ENCODE peak calls at places on chromosome 16, in four cellular contexts. W is brain microvascular endothelial cell, E is HL-60, O is GM12865. F is an unnamed sample.

GRCh38 chr16:11423315-11424117 is 78.3 kb downstream of the RMI2 start:
- DNase-seq in W (no peak), E (peak), O (peak), F (no peak)

GRCh38 chr16:57535680-57536305 is 578 bp downstream of the CCDC102A start:
- DNase-seq in W (peak), E (peak), O (peak), F (peak)

GRCh38 chr16:11138769-11139623 is 117.0 kb downstream of the SOCS1 start:
- DNase-seq in W (peak), E (no peak), O (no peak), F (no peak)

GRCh38 chr16:5763176-5763575 is 665.6 kb upstream of the EEF2KMT start:
- DNase-seq in W (no peak), E (no peak), O (no peak), F (no peak)

GRCh38 chr16:51393381-51394005 is 242.4 kb upstream of the SALL1 start:
- DNase-seq in W (peak), E (no peak), O (no peak), F (no peak)

GRCh38 chr16:56295739-56296527 is 104.6 kb downstream of the GNAO1 start:
- DNase-seq in W (no peak), E (no peak), O (no peak), F (no peak)

GRCh38 chr16:4800290-4801041 is 2.0 kb downstream of the ROGDI start:
- DNase-seq in W (no peak), E (peak), O (peak), F (peak)

GRCh38 chr16:84049403-84050060 is 6.9 kb upstream of the SLC38A8 start:
- DNase-seq in W (no peak), E (no peak), O (no peak), F (no peak)

GRCh38 chr16:58018803-58019202 is 6.8 kb upstream of the MMP15 start:
- DNase-seq in W (no peak), E (no peak), O (no peak), F (no peak)

GRCh38 chr16:9977333-9977897 is 204.8 kb downstream of the GRIN2A start:
- DNase-seq in W (no peak), E (no peak), O (no peak), F (no peak)

GRCh38 chr16:4309102-4309832 is 6.6 kb upstream of the GLIS2 start:
- DNase-seq in W (no peak), E (no peak), O (no peak), F (no peak)

GRCh38 chr16:54928016-54928356 is 2.7 kb upstream of the IRX5 start:
- DNase-seq in W (no peak), E (peak), O (no peak), F (no peak)

GRCh38 chr16:58684001-58684353 is 593 bp downstream of the SLC38A7 start:
- DNase-seq in W (peak), E (peak), O (no peak), F (no peak)

GRCh38 chr16:56812884-56813283 is 52.1 kb upstream of the SLC12A3 start:
- DNase-seq in W (no peak), E (no peak), O (no peak), F (no peak)

GRCh38 chr16:29925173-29925804 is 737 bp downstream of the KCTD13 start:
- DNase-seq in W (no peak), E (peak), O (peak), F (no peak)

GRCh38 chr16:17476414-17477259 is 5.9 kb upstream of the XYLT1 start:
- DNase-seq in W (peak), E (no peak), O (peak), F (no peak)

GRCh38 chr16:27531186-27531585 is 18.5 kb downstream of the GTF3C1 start:
- DNase-seq in W (no peak), E (no peak), O (no peak), F (no peak)

GRCh38 chr16:11155284-11155806 is 100.7 kb downstream of the SOCS1 start:
- DNase-seq in W (peak), E (no peak), O (no peak), F (no peak)

GRCh38 chr16:30368122-30368791 is 2.0 kb downstream of the TBC1D10B start:
- DNase-seq in W (peak), E (no peak), O (no peak), F (no peak)

GRCh38 chr16:83215417-83216001 is 588.7 kb downstream of the CDH13 start:
- DNase-seq in W (peak), E (peak), O (peak), F (peak)

GRCh38 chr16:15928261-15929104 is 20.9 kb upstream of the ABCC1 start:
- DNase-seq in W (no peak), E (no peak), O (no peak), F (no peak)

GRCh38 chr16:4313563-4314531 is 2.0 kb upstream of the GLIS2 start:
- DNase-seq in W (no peak), E (no peak), O (peak), F (peak)

GRCh38 chr16:54693864-54694263 is 236.8 kb upstream of the IRX5 start:
- DNase-seq in W (no peak), E (no peak), O (no peak), F (no peak)

GRCh38 chr16:4660454-4661007 is 32.8 kb upstream of the NUDT16L1 start:
- DNase-seq in W (peak), E (no peak), O (no peak), F (peak)

GRCh38 chr16:57024894-57025680 is 35.7 kb downstream of the NLRC5 start:
- DNase-seq in W (no peak), E (no peak), O (no peak), F (no peak)

GRCh38 chr16:11877374-11877773 is 26.0 kb upstream of the RSL1D1 start:
- DNase-seq in W (no peak), E (no peak), O (no peak), F (no peak)

GRCh38 chr16:46650224-46650623 is 29.0 kb upstream of the SHCBP1 start:
- DNase-seq in W (peak), E (no peak), O (no peak), F (no peak)

DNA sequence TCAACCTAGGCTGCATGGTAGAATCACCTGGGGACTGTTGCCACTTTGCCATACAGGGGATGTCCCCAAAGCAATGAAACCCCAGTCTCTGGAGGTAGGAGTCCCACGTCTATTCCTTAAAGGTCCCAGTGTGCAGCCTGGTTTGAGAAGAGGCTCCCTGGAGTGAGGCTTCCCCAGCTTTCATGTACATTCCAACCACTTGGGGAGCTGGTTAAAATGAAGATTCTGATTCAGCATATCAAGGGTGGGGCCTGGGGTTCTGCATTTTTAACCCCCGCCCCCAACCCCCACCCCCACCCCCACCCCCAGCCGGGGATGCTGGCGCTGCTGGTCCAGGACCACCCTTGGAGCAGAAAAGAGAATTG is 241.2 kb downstream of the FOXL1 start:
- DNase-seq in W (no peak), E (no peak), O (no peak), F (no peak)
- TF ChIP-seq CTCF in W (peak), E (no peak), O (no peak), F (no peak)

DNA sequence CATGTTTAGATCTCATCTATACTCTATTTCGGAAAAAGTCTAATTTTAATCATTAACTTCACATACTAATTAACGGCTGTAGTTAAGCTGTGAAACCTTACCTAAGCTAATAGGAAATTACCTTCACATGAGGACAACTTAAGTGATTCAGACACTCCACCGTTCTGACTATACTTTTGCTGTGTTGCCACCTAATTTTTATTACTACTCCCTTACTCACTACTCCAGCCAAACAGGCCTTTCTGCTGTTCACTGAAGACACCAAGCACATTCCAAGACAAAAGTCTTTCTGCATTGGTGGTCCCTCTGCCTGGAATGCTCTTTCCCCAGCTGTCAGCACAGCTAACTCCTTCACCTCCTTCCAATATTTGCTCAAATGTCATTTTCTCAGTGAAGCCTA is 1.3 kb downstream of the CMTR2 start:
- DNase-seq in W (no peak), E (no peak), O (no peak), F (no peak)
- H3K4me3 ChIP-seq in W (peak), E (peak), O (peak), F (peak)

GRCh38 chr16:85530370-85530739 is 82.8 kb upstream of the GSE1 start:
- DNase-seq in W (no peak), E (no peak), O (no peak), F (no peak)

GRCh38 chr16:85527767-85528297 is 85.3 kb upstream of the GSE1 start:
- DNase-seq in W (no peak), E (no peak), O (no peak), F (no peak)

GRCh38 chr16:85527042-85527766 is 85.9 kb upstream of the GSE1 start:
- DNase-seq in W (no peak), E (peak), O (no peak), F (no peak)

GRCh38 chr16:85529489-85530369 is 83.4 kb upstream of the GSE1 start:
- DNase-seq in W (no peak), E (no peak), O (no peak), F (no peak)

DNA sequence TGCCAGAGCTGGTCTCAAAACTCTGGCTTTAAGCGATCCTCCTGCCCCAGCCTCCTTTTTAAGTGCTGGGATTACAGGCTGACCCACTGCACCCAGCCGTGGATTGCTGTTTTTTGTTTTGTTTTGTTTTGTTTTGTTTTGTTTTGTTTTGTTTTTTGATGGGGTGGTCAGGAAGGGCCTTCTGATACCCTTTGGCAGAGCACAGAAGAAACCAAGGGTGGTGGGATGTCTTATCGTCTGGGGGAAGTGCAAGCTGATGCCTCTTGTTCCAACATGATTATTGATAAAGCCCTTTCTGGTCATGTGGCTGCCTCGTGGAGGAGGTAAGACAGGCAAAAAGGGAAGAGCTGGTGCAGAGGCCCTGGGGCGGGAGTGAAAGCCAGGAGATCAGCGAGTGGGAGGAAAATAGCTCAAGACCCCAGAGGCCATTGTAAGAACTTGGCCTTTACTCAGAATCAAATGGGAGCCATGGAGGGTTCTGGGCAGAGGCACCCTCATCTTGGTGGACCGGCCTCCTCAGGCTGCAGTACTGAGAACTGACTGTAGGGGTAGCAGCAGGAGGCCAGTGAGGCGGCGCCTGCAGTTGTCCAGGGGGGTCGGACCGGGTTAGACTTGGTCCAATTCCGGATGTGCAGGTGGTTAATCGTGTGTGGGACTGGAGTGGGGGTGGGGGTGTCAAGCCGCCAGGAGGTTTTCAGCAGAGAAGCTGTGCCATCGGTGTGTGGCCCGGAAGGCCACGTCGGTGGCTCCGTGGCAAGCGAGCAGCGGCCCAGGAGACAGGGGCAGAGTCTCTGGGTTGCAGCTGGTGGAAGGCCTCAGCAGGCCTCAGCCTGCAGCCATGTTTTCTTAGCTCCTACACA is 84.4 kb upstream of the GSE1 start:
- DNase-seq in W (no peak), E (no peak), O (peak), F (peak)
- TF ChIP-seq CTCF in W (peak), E (no peak), O (peak), F (peak)

DNA sequence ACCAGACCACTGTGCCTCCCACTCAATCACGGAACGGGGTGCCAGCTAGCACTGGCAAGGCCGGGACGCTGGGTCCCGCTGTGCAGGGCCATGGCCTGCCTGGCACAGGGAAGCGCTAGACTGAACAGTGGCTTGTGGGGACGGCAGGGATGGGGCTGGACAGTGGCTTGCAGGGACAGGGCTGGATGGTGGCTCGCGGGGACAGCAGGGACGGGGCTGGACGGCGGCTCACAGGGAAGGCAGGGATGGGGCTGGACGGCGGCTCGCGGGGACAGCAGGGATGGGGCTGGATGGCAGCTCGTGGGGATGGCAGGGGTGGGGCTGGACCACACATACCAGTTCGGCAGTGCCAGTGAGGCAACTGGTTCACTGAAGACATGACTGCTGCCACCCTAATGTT is 32.6 kb downstream of the LMF1 start:
- DNase-seq in W (no peak), E (no peak), O (no peak), F (no peak)
- H3K4me3 ChIP-seq in W (no peak), E (no peak), O (no peak), F (no peak)

GRCh38 chr16:68381363-68381724 is 67.0 kb downstream of the SMPD3 start:
- DNase-seq in W (no peak), E (no peak), O (no peak), F (no peak)

GRCh38 chr16:68378436-68379415 is 67.9 kb downstream of the PRMT7 start:
- DNase-seq in W (no peak), E (no peak), O (no peak), F (no peak)

GRCh38 chr16:68380676-68381362 is 67.5 kb downstream of the SMPD3 start:
- DNase-seq in W (no peak), E (no peak), O (no peak), F (no peak)

GRCh38 chr16:68379472-68380347 is 68.6 kb downstream of the SMPD3 start:
- DNase-seq in W (no peak), E (no peak), O (no peak), F (no peak)

GRCh38 chr16:68380348-68380670 is 68.0 kb downstream of the SMPD3 start:
- DNase-seq in W (no peak), E (no peak), O (no peak), F (no peak)
- TF ChIP-seq CTCF in W (no peak), E (no peak), O (no peak), F (no peak)

GRCh38 chr16:2090819-2091721 is 43.3 kb downstream of the TSC2 start:
- DNase-seq in W (peak), E (no peak), O (peak), F (no peak)
- H3K4me3 ChIP-seq in W (peak), E (no peak), O (no peak), F (no peak)

DNA sequence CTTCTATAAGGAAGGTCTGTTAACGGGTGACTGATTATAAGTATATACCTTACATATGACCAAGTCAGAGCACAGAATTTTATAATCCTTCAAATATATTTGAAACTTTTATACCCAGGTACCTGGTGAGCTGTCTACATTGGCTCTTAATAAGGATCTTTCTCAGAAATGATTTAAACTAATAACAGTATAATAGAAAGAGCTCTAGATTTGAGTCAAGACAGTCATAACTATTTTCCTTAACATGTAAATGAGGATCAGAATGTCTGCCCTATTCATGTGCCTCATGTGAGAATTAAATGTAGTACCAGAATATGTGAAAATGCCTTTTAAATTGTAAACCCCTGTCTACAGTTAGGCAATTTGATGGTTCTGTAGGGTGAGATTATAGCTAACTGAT is 14.5 kb downstream of the CBFB start:
- DNase-seq in W (no peak), E (no peak), O (no peak), F (no peak)
- TF ChIP-seq CTCF in W (no peak), E (no peak), O (no peak), F (no peak)

GRCh38 chr16:88721236-88721635 is 14.9 kb downstream of the CTU2 start:
- DNase-seq in W (no peak), E (no peak), O (no peak), F (no peak)

GRCh38 chr16:88723507-88723887 is 17.2 kb downstream of the CTU2 start:
- DNase-seq in W (no peak), E (no peak), O (no peak), F (no peak)

GRCh38 chr16:88721815-88722755 is 15.8 kb downstream of the CTU2 start:
- DNase-seq in W (no peak), E (no peak), O (no peak), F (no peak)

GRCh38 chr16:88723911-88724310 is 17.6 kb downstream of the CTU2 start:
- DNase-seq in W (no peak), E (no peak), O (no peak), F (no peak)

DNA sequence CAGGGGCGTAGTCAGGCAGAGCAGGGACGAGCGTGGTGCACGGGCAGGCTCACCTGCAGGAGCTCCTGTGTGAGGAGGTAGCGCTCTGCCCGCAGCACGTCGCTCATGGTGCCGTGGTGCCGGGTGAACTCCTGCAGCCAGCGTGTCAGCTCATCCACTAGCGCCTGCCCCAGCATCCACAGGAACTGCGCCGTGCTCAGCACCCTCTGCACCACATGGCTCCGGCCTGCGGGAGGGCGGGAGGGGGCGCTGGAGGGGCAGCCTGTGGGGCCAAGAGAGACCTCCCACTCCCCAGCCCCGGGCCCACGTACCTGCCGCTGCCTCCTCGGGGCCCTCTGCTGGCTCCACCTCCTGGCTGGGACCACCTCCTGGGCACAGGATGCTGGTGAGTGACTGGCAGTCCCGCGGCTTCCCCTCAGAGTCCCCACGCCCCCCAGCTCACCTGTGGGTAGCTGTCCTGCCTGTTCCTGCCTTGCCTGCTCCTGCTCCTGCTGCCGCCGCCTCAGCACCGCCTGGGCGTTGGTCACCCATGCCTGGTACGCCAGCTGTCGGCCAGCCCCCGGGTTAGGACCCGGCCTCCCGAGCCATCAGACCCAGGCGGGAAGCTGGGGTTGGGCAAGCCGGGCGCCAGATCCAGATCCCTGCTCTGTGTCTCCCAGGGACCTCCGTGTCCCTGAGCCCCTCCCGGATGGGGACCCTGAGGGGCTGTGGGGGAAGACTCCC is 16.6 kb downstream of the CTU2 start:
- DNase-seq in W (no peak), E (no peak), O (no peak), F (no peak)
- H3K4me3 ChIP-seq in W (no peak), E (no peak), O (no peak), F (no peak)

F was measured in GM06990.